ENCODE peak calls at places on chromosomes 6 and 20, in five cellular contexts. D is astrocyte of the spinal cord, V is ascending aorta, U is AG04449, T is foreskin fibroblast. S is an unnamed sample.

GRCh38 chr6:132418566-132418965 is 17.3 kb upstream of the MOXD1 start:
- DNase-seq in D (no peak), T (no peak), V (no peak), U (no peak), S (no peak)

GRCh38 chr6:42820509-42821340 is 38.9 kb downstream of the BICRAL start:
- DNase-seq in U (no peak), T (peak), V (peak), D (no peak), S (no peak)

GRCh38 chr6:105432797-105433196 is 29.9 kb upstream of the PREP start:
- DNase-seq in T (peak), D (peak), V (no peak), U (peak), S (no peak)

GRCh38 chr6:100166991-100167390 is 173.0 kb upstream of the MCHR2 start:
- DNase-seq in U (peak), T (no peak), V (no peak), D (no peak), S (no peak)

GRCh38 chr6:7088076-7088742 is 19.6 kb upstream of the RREB1 start:
- DNase-seq in D (no peak), T (no peak), V (no peak), U (no peak), S (no peak)

GRCh38 chr20:12737900-12738299 is 270.9 kb upstream of the SPTLC3 start:
- DNase-seq in T (no peak), V (peak), D (no peak), U (no peak), S (no peak)

GRCh38 chr6:28658475-28659249 is 133.0 kb downstream of the GPX5 start:
- DNase-seq in V (no peak), T (no peak), U (no peak), D (no peak), S (no peak)

GRCh38 chr6:20366082-20366834 is 35.4 kb upstream of the E2F3 start:
- DNase-seq in U (no peak), T (no peak), V (no peak), D (no peak), S (no peak)

GRCh38 chr20:49346682-49347081 is 68.8 kb upstream of the ZNFX1 start:
- DNase-seq in V (no peak), D (no peak), T (peak), U (no peak), S (no peak)
- TF ChIP-seq CTCF in V (no peak), D (no peak), T (no peak), U (no peak), S (no peak)

DNA sequence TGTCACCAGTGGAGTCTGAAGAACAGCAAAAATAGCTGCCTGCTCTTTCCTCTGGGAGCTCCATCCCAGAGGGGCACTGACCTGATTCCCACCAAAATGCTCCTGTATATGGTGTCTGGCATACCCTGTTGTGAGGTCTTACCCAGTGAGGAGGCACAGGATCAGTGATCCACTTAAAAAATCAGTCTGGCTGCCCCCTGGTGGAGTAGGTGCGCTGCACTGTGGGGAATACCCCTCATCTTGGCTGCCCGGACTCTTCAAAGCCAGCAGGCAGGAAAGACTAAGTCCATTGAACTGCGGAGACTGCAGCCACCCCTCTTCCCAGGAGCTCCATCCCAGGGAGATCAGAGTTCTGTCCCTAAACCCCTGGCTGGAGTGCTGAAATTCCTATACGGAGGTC is 230.9 kb upstream of the HTR1E start:
- DNase-seq in U (no peak), T (no peak), V (no peak), D (no peak), S (no peak)
- TF ChIP-seq CTCF in U (no peak), T (no peak), V (no peak), D (no peak), S (peak)

GRCh38 chr6:62615366-62616015 is 329.5 kb upstream of the KHDRBS2 start:
- DNase-seq in U (no peak), T (no peak), V (no peak), D (no peak), S (no peak)
- TF ChIP-seq CTCF in U (no peak), T (no peak), V (no peak), D (no peak), S (no peak)

DNA sequence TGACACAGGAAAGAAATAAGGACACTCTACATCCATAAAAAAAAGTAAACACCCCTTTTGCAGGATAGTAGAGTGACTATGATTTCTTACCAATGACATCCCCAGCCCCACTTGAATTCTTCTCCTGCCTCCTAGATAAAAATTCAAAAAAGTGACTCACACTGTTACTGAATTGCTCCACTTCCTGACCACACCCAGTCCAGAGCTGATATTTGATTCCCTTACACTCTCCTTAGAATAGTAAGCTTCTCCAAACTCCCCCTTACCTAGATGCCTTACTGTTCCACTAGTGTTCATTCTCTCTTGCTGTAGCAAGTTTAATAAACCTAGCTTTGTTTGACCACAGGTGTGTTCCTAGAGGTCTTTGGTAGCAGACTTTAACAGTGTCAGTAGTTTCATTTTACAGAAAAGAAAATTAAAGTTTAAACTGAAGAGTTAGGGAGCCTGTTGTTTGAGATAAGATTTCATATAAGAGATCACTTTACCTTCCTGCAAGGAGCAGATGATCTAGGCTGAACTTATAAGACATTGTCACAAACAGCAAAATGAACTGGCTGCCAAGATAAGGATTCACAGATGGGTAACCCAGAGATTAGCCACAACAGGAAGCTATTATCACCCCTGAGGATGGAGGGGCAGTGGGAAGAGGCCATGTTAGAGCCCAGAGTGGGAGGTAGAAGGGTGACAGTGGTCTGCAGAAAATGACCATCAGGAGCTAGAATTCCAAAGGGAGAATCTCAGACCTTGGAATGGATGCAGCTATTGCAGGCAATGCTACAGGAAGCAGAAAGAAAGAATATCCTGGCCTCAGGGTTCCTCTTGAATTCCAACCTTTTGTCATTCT is 28.4 kb upstream of the BTN3A2 start:
- DNase-seq in T (peak), U (no peak), V (no peak), D (peak), S (no peak)
- TF ChIP-seq CTCF in T (no peak), U (no peak), V (no peak), D (no peak), S (no peak)

GRCh38 chr6:157158897-157159296 is 164.4 kb downstream of the TMEM242 start:
- DNase-seq in V (no peak), T (no peak), D (no peak), U (no peak), S (no peak)
- TF ChIP-seq CTCF in V (no peak), T (no peak), D (no peak), U (no peak), S (peak)

GRCh38 chr6:148983986-148984385 is 237.2 kb downstream of the UST start:
- DNase-seq in U (no peak), V (no peak), T (no peak), D (no peak), S (no peak)

GRCh38 chr6:148979006-148979901 is 232.4 kb downstream of the UST start:
- DNase-seq in U (no peak), D (no peak), V (no peak), T (no peak), S (no peak)

GRCh38 chr6:148983366-148983765 is 236.5 kb downstream of the UST start:
- DNase-seq in V (no peak), T (no peak), U (no peak), D (no peak), S (no peak)

GRCh38 chr6:148980234-148980633 is 233.4 kb downstream of the UST start:
- DNase-seq in D (no peak), U (no peak), V (no peak), T (no peak), S (no peak)

DNA sequence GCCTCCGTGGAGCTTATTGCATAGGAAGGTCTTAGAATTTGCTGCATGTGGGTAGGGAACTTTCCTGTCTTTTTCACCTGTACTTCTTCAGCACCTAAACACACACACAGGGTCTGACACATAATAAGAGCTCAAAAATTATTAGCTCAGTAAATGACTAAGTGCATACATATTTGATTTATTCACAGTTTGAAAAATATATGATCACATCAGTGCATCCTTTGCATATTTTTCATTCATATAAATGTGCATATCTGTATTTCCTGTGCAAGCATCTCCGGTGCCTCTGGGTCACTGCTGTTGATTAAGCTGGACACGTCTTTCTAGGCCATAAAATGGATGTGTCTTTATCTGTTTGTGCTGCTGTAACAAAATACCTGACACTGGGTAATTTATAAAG is 234.7 kb downstream of the UST start:
- DNase-seq in D (no peak), T (no peak), V (no peak), U (no peak), S (no peak)
- TF ChIP-seq CTCF in D (no peak), T (no peak), V (no peak), U (no peak), S (no peak)

S was measured in GM13977.